ENCODE peak calls at places on chromosomes 12 and 14, in nine cellular contexts. One of them, this sample, is unnamed.

GRCh38 chr12:105773501-105773900 is 365.3 kb downstream of the NUAK1 start:
- ATAC-seq in Panc1: no peak
- ATAC-seq in stimulated activated naive CD8-positive, alpha-beta T cell treated with anti-CD3 and anti-CD28 coated beads, Interleukin-15, Interleukin-2, amounts not matched to agents 100 U/mL and 50 U/mL, for 24 hours: no peak
- ATAC-seq in SK-N-SH treated with all-trans-retinoic acid at 6 μM for 48 hours: no peak
- ATAC-seq in right cardiac atrium: no peak
- ATAC-seq in right lobe of liver: no peak
- ATAC-seq in CD4-positive, CD25-positive, alpha-beta regulatory T cell: no peak
- ATAC-seq in activated CD4-positive, alpha-beta T cell treated with anti-CD3 and anti-CD28 coated beads for 36 hours: no peak
- ATAC-seq in activated T-helper 17 cell treated with anti-CD3 and anti-CD28 coated beads, Interleukin-2, amount 50 U/mL, for 72 hours: no peak
- ATAC-seq in this sample: no peak

GRCh38 chr12:91991397-91992187 is 154.1 kb downstream of the BTG1 start:
- ATAC-seq in Panc1: no peak
- ATAC-seq in stimulated activated naive CD8-positive, alpha-beta T cell treated with anti-CD3 and anti-CD28 coated beads, Interleukin-15, Interleukin-2, amounts not matched to agents 100 U/mL and 50 U/mL, for 24 hours: no peak
- ATAC-seq in SK-N-SH treated with all-trans-retinoic acid at 6 μM for 48 hours: peak
- ATAC-seq in right cardiac atrium: no peak
- ATAC-seq in right lobe of liver: peak
- ATAC-seq in CD4-positive, CD25-positive, alpha-beta regulatory T cell: peak
- ATAC-seq in activated CD4-positive, alpha-beta T cell treated with anti-CD3 and anti-CD28 coated beads for 36 hours: peak
- ATAC-seq in activated T-helper 17 cell treated with anti-CD3 and anti-CD28 coated beads, Interleukin-2, amount 50 U/mL, for 72 hours: peak
- ATAC-seq in this sample: no peak

GRCh38 chr12:110809149-110809548 is 37.6 kb upstream of the CCDC63 start:
- ATAC-seq in Panc1: no peak
- ATAC-seq in stimulated activated naive CD8-positive, alpha-beta T cell treated with anti-CD3 and anti-CD28 coated beads, Interleukin-15, Interleukin-2, amounts not matched to agents 100 U/mL and 50 U/mL, for 24 hours: no peak
- ATAC-seq in SK-N-SH treated with all-trans-retinoic acid at 6 μM for 48 hours: no peak
- ATAC-seq in right cardiac atrium: no peak
- ATAC-seq in right lobe of liver: no peak
- ATAC-seq in CD4-positive, CD25-positive, alpha-beta regulatory T cell: no peak
- ATAC-seq in activated CD4-positive, alpha-beta T cell treated with anti-CD3 and anti-CD28 coated beads for 36 hours: no peak
- ATAC-seq in activated T-helper 17 cell treated with anti-CD3 and anti-CD28 coated beads, Interleukin-2, amount 50 U/mL, for 72 hours: no peak
- ATAC-seq in this sample: no peak

GRCh38 chr12:132474237-132474741 is 15.7 kb upstream of the FBRSL1 start:
- ATAC-seq in Panc1: peak
- ATAC-seq in stimulated activated naive CD8-positive, alpha-beta T cell treated with anti-CD3 and anti-CD28 coated beads, Interleukin-15, Interleukin-2, amounts not matched to agents 100 U/mL and 50 U/mL, for 24 hours: no peak
- ATAC-seq in SK-N-SH treated with all-trans-retinoic acid at 6 μM for 48 hours: peak
- ATAC-seq in right cardiac atrium: no peak
- ATAC-seq in right lobe of liver: no peak
- ATAC-seq in CD4-positive, CD25-positive, alpha-beta regulatory T cell: peak
- ATAC-seq in activated CD4-positive, alpha-beta T cell treated with anti-CD3 and anti-CD28 coated beads for 36 hours: no peak
- ATAC-seq in activated T-helper 17 cell treated with anti-CD3 and anti-CD28 coated beads, Interleukin-2, amount 50 U/mL, for 72 hours: no peak
- ATAC-seq in this sample: peak

GRCh38 chr14:69664190-69664742 is 52.9 kb downstream of the SUSD6 start:
- ATAC-seq in Panc1: no peak
- ATAC-seq in stimulated activated naive CD8-positive, alpha-beta T cell treated with anti-CD3 and anti-CD28 coated beads, Interleukin-15, Interleukin-2, amounts not matched to agents 100 U/mL and 50 U/mL, for 24 hours: no peak
- ATAC-seq in SK-N-SH treated with all-trans-retinoic acid at 6 μM for 48 hours: no peak
- ATAC-seq in right cardiac atrium: no peak
- ATAC-seq in right lobe of liver: no peak
- ATAC-seq in CD4-positive, CD25-positive, alpha-beta regulatory T cell: no peak
- ATAC-seq in activated CD4-positive, alpha-beta T cell treated with anti-CD3 and anti-CD28 coated beads for 36 hours: no peak
- ATAC-seq in activated T-helper 17 cell treated with anti-CD3 and anti-CD28 coated beads, Interleukin-2, amount 50 U/mL, for 72 hours: no peak
- ATAC-seq in this sample: no peak

GRCh38 chr12:120388711-120389431 is 19.9 kb upstream of the MSI1 start:
- ATAC-seq in Panc1: peak
- ATAC-seq in stimulated activated naive CD8-positive, alpha-beta T cell treated with anti-CD3 and anti-CD28 coated beads, Interleukin-15, Interleukin-2, amounts not matched to agents 100 U/mL and 50 U/mL, for 24 hours: no peak
- ATAC-seq in SK-N-SH treated with all-trans-retinoic acid at 6 μM for 48 hours: no peak
- ATAC-seq in right cardiac atrium: peak
- ATAC-seq in right lobe of liver: no peak
- ATAC-seq in CD4-positive, CD25-positive, alpha-beta regulatory T cell: no peak
- ATAC-seq in activated CD4-positive, alpha-beta T cell treated with anti-CD3 and anti-CD28 coated beads for 36 hours: no peak
- ATAC-seq in activated T-helper 17 cell treated with anti-CD3 and anti-CD28 coated beads, Interleukin-2, amount 50 U/mL, for 72 hours: no peak
- ATAC-seq in this sample: peak

GRCh38 chr12:121753844-121754264 is 39.6 kb downstream of the RHOF start:
- ATAC-seq in Panc1: no peak
- ATAC-seq in stimulated activated naive CD8-positive, alpha-beta T cell treated with anti-CD3 and anti-CD28 coated beads, Interleukin-15, Interleukin-2, amounts not matched to agents 100 U/mL and 50 U/mL, for 24 hours: no peak
- ATAC-seq in SK-N-SH treated with all-trans-retinoic acid at 6 μM for 48 hours: no peak
- ATAC-seq in right cardiac atrium: peak
- ATAC-seq in right lobe of liver: peak
- ATAC-seq in CD4-positive, CD25-positive, alpha-beta regulatory T cell: no peak
- ATAC-seq in activated CD4-positive, alpha-beta T cell treated with anti-CD3 and anti-CD28 coated beads for 36 hours: no peak
- ATAC-seq in activated T-helper 17 cell treated with anti-CD3 and anti-CD28 coated beads, Interleukin-2, amount 50 U/mL, for 72 hours: no peak
- ATAC-seq in this sample: no peak

GRCh38 chr12:64390275-64390851 is at the start of gene C12orf56:
- ATAC-seq in Panc1: peak
- ATAC-seq in stimulated activated naive CD8-positive, alpha-beta T cell treated with anti-CD3 and anti-CD28 coated beads, Interleukin-15, Interleukin-2, amounts not matched to agents 100 U/mL and 50 U/mL, for 24 hours: no peak
- ATAC-seq in SK-N-SH treated with all-trans-retinoic acid at 6 μM for 48 hours: no peak
- ATAC-seq in right cardiac atrium: peak
- ATAC-seq in right lobe of liver: peak
- ATAC-seq in CD4-positive, CD25-positive, alpha-beta regulatory T cell: peak
- ATAC-seq in activated CD4-positive, alpha-beta T cell treated with anti-CD3 and anti-CD28 coated beads for 36 hours: peak
- ATAC-seq in activated T-helper 17 cell treated with anti-CD3 and anti-CD28 coated beads, Interleukin-2, amount 50 U/mL, for 72 hours: peak
- ATAC-seq in this sample: peak

GRCh38 chr12:10293570-10294227 is 14.0 kb upstream of the KLRD1 start:
- ATAC-seq in Panc1: no peak
- ATAC-seq in stimulated activated naive CD8-positive, alpha-beta T cell treated with anti-CD3 and anti-CD28 coated beads, Interleukin-15, Interleukin-2, amounts not matched to agents 100 U/mL and 50 U/mL, for 24 hours: peak
- ATAC-seq in SK-N-SH treated with all-trans-retinoic acid at 6 μM for 48 hours: no peak
- ATAC-seq in right cardiac atrium: no peak
- ATAC-seq in right lobe of liver: no peak
- ATAC-seq in CD4-positive, CD25-positive, alpha-beta regulatory T cell: peak
- ATAC-seq in activated CD4-positive, alpha-beta T cell treated with anti-CD3 and anti-CD28 coated beads for 36 hours: peak
- ATAC-seq in activated T-helper 17 cell treated with anti-CD3 and anti-CD28 coated beads, Interleukin-2, amount 50 U/mL, for 72 hours: peak
- ATAC-seq in this sample: no peak

GRCh38 chr12:78824918-78825317 is 39.7 kb upstream of the SYT1 start:
- ATAC-seq in Panc1: no peak
- ATAC-seq in stimulated activated naive CD8-positive, alpha-beta T cell treated with anti-CD3 and anti-CD28 coated beads, Interleukin-15, Interleukin-2, amounts not matched to agents 100 U/mL and 50 U/mL, for 24 hours: no peak
- ATAC-seq in SK-N-SH treated with all-trans-retinoic acid at 6 μM for 48 hours: no peak
- ATAC-seq in right cardiac atrium: no peak
- ATAC-seq in right lobe of liver: no peak
- ATAC-seq in CD4-positive, CD25-positive, alpha-beta regulatory T cell: no peak
- ATAC-seq in activated CD4-positive, alpha-beta T cell treated with anti-CD3 and anti-CD28 coated beads for 36 hours: no peak
- ATAC-seq in activated T-helper 17 cell treated with anti-CD3 and anti-CD28 coated beads, Interleukin-2, amount 50 U/mL, for 72 hours: no peak
- ATAC-seq in this sample: no peak

GRCh38 chr12:118150625-118151024 is 14.7 kb downstream of the PEBP1 start:
- ATAC-seq in Panc1: no peak
- ATAC-seq in stimulated activated naive CD8-positive, alpha-beta T cell treated with anti-CD3 and anti-CD28 coated beads, Interleukin-15, Interleukin-2, amounts not matched to agents 100 U/mL and 50 U/mL, for 24 hours: no peak
- ATAC-seq in SK-N-SH treated with all-trans-retinoic acid at 6 μM for 48 hours: no peak
- ATAC-seq in right cardiac atrium: no peak
- ATAC-seq in right lobe of liver: peak
- ATAC-seq in CD4-positive, CD25-positive, alpha-beta regulatory T cell: no peak
- ATAC-seq in activated CD4-positive, alpha-beta T cell treated with anti-CD3 and anti-CD28 coated beads for 36 hours: no peak
- ATAC-seq in activated T-helper 17 cell treated with anti-CD3 and anti-CD28 coated beads, Interleukin-2, amount 50 U/mL, for 72 hours: no peak
- ATAC-seq in this sample: no peak

GRCh38 chr14:35391388-35391710 is 13.2 kb downstream of the NFKBIA start:
- ATAC-seq in Panc1: no peak
- ATAC-seq in stimulated activated naive CD8-positive, alpha-beta T cell treated with anti-CD3 and anti-CD28 coated beads, Interleukin-15, Interleukin-2, amounts not matched to agents 100 U/mL and 50 U/mL, for 24 hours: no peak
- ATAC-seq in SK-N-SH treated with all-trans-retinoic acid at 6 μM for 48 hours: no peak
- ATAC-seq in right cardiac atrium: no peak
- ATAC-seq in right lobe of liver: no peak
- ATAC-seq in CD4-positive, CD25-positive, alpha-beta regulatory T cell: no peak
- ATAC-seq in activated CD4-positive, alpha-beta T cell treated with anti-CD3 and anti-CD28 coated beads for 36 hours: no peak
- ATAC-seq in activated T-helper 17 cell treated with anti-CD3 and anti-CD28 coated beads, Interleukin-2, amount 50 U/mL, for 72 hours: peak
- ATAC-seq in this sample: no peak

This sample was measured in esophagus mucosa.